ENCODE peak calls at places on chromosome 1, in nine cellular contexts. One of them, this sample, is unnamed.

GRCh38 chr1:913491-914252 is 10.1 kb upstream of the SAMD11 start:
- DNase-seq in right atrium auricular region: no peak
- DNase-seq in upper lobe of left lung: no peak
- DNase-seq in heart right ventricle: no peak
- DNase-seq in heart left ventricle: no peak
- DNase-seq in coronary artery: no peak
- DNase-seq in GM12878: no peak
- DNase-seq in tibial artery: peak
- DNase-seq in AG04450: no peak
- DNase-seq in this sample: no peak

GRCh38 chr1:179425186-179425585 is 59.4 kb downstream of the AXDND1 start:
- DNase-seq in right atrium auricular region: no peak
- DNase-seq in upper lobe of left lung: no peak
- DNase-seq in heart right ventricle: no peak
- DNase-seq in heart left ventricle: no peak
- DNase-seq in coronary artery: no peak
- DNase-seq in GM12878: no peak
- DNase-seq in tibial artery: no peak
- DNase-seq in AG04450: no peak
- DNase-seq in this sample: no peak

GRCh38 chr1:209768354-209768774 is 12.5 kb downstream of the TRAF3IP3 start:
- DNase-seq in right atrium auricular region: no peak
- DNase-seq in upper lobe of left lung: peak
- DNase-seq in heart right ventricle: no peak
- DNase-seq in heart left ventricle: no peak
- DNase-seq in coronary artery: no peak
- DNase-seq in GM12878: peak
- DNase-seq in tibial artery: no peak
- DNase-seq in AG04450: no peak
- DNase-seq in this sample: no peak

GRCh38 chr1:216389774-216390173 is 33.5 kb downstream of the USH2A start:
- DNase-seq in right atrium auricular region: no peak
- DNase-seq in upper lobe of left lung: no peak
- DNase-seq in heart right ventricle: no peak
- DNase-seq in heart left ventricle: no peak
- DNase-seq in coronary artery: no peak
- DNase-seq in GM12878: no peak
- DNase-seq in tibial artery: no peak
- DNase-seq in AG04450: no peak
- DNase-seq in this sample: no peak

GRCh38 chr1:906532-907420 is 16.9 kb upstream of the SAMD11 start:
- DNase-seq in right atrium auricular region: peak
- DNase-seq in upper lobe of left lung: peak
- DNase-seq in heart right ventricle: peak
- DNase-seq in heart left ventricle: peak
- DNase-seq in coronary artery: peak
- DNase-seq in GM12878: no peak
- DNase-seq in tibial artery: peak
- DNase-seq in AG04450: no peak
- DNase-seq in this sample: peak

GRCh38 chr1:159473335-159473734 is 33.8 kb downstream of the OR10J1 start:
- DNase-seq in right atrium auricular region: no peak
- DNase-seq in upper lobe of left lung: no peak
- DNase-seq in heart right ventricle: no peak
- DNase-seq in heart left ventricle: no peak
- DNase-seq in coronary artery: no peak
- DNase-seq in GM12878: no peak
- DNase-seq in tibial artery: no peak
- DNase-seq in AG04450: no peak
- DNase-seq in this sample: no peak

GRCh38 chr1:168467452-168467851 is 76.3 kb downstream of the XCL2 start:
- DNase-seq in right atrium auricular region: no peak
- DNase-seq in upper lobe of left lung: no peak
- DNase-seq in heart right ventricle: no peak
- DNase-seq in heart left ventricle: no peak
- DNase-seq in coronary artery: no peak
- DNase-seq in GM12878: peak
- DNase-seq in tibial artery: no peak
- DNase-seq in AG04450: no peak
- DNase-seq in this sample: no peak

GRCh38 chr1:41838266-41838665 is 80.5 kb downstream of the HIVEP3 start:
- DNase-seq in right atrium auricular region: no peak
- DNase-seq in upper lobe of left lung: no peak
- DNase-seq in heart right ventricle: no peak
- DNase-seq in heart left ventricle: no peak
- DNase-seq in coronary artery: no peak
- DNase-seq in GM12878: no peak
- DNase-seq in tibial artery: no peak
- DNase-seq in AG04450: no peak
- DNase-seq in this sample: no peak

GRCh38 chr1:233477359-233477758 is 136.5 kb upstream of the KCNK1 start:
- DNase-seq in right atrium auricular region: no peak
- DNase-seq in upper lobe of left lung: no peak
- DNase-seq in heart right ventricle: no peak
- DNase-seq in heart left ventricle: no peak
- DNase-seq in coronary artery: no peak
- DNase-seq in GM12878: no peak
- DNase-seq in tibial artery: no peak
- DNase-seq in AG04450: no peak
- DNase-seq in this sample: no peak

DNA sequence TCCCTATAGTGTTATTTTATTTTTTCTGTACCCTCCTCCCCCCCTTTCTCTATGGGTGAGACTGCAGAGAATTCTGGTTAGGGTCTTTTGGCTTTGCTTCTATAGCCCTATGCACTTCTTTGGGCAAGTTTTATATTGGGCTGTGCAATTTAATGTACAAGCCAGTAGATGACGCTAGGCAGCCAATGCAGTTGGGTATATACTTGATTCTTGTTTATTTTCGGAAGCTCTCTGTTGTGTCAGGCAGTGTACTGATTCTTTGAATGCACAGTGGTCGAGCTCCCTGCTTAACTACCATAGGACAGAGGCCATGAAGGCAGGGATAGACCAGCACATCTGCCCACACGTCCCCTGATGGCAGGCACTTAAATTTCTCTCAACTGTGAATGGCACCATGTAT is 34.1 kb upstream of the GPR52 start:
- DNase-seq in right atrium auricular region: no peak
- DNase-seq in upper lobe of left lung: no peak
- DNase-seq in heart right ventricle: no peak
- DNase-seq in heart left ventricle: no peak
- DNase-seq in coronary artery: no peak
- DNase-seq in GM12878: no peak
- DNase-seq in tibial artery: no peak
- DNase-seq in AG04450: no peak
- DNase-seq in this sample: peak
- TF ChIP-seq CTCF in right atrium auricular region: no peak
- TF ChIP-seq CTCF in upper lobe of left lung: no peak
- TF ChIP-seq CTCF in heart right ventricle: peak
- TF ChIP-seq CTCF in heart left ventricle: peak
- TF ChIP-seq CTCF in coronary artery: no peak
- TF ChIP-seq CTCF in GM12878: no peak
- TF ChIP-seq CTCF in tibial artery: no peak
- TF ChIP-seq CTCF in AG04450: peak
- TF ChIP-seq CTCF in this sample: peak

GRCh38 chr1:235330918-235331285 is 2.5 kb downstream of the GGPS1 start:
- DNase-seq in right atrium auricular region: no peak
- DNase-seq in upper lobe of left lung: no peak
- DNase-seq in heart right ventricle: no peak
- DNase-seq in heart left ventricle: no peak
- DNase-seq in coronary artery: no peak
- DNase-seq in GM12878: no peak
- DNase-seq in tibial artery: no peak
- DNase-seq in AG04450: no peak
- DNase-seq in this sample: no peak
- H3K4me3 ChIP-seq in right atrium auricular region: no peak
- H3K4me3 ChIP-seq in upper lobe of left lung: no peak
- H3K4me3 ChIP-seq in heart right ventricle: no peak
- H3K4me3 ChIP-seq in heart left ventricle: no peak
- H3K4me3 ChIP-seq in coronary artery: no peak
- H3K4me3 ChIP-seq in GM12878: peak
- H3K4me3 ChIP-seq in tibial artery: no peak
- H3K4me3 ChIP-seq in AG04450: no peak
- H3K4me3 ChIP-seq in this sample: peak

GRCh38 chr1:56506314-56506743 is 73.0 kb downstream of the PLPP3 start:
- DNase-seq in right atrium auricular region: no peak
- DNase-seq in upper lobe of left lung: peak
- DNase-seq in heart right ventricle: no peak
- DNase-seq in heart left ventricle: peak
- DNase-seq in coronary artery: no peak
- DNase-seq in GM12878: no peak
- DNase-seq in tibial artery: no peak
- DNase-seq in AG04450: no peak
- DNase-seq in this sample: no peak
- TF ChIP-seq CTCF in right atrium auricular region: no peak
- TF ChIP-seq CTCF in upper lobe of left lung: no peak
- TF ChIP-seq CTCF in heart right ventricle: no peak
- TF ChIP-seq CTCF in heart left ventricle: no peak
- TF ChIP-seq CTCF in coronary artery: no peak
- TF ChIP-seq CTCF in GM12878: no peak
- TF ChIP-seq CTCF in tibial artery: no peak
- TF ChIP-seq CTCF in AG04450: no peak
- TF ChIP-seq CTCF in this sample: no peak

GRCh38 chr1:110318046-110318445 is 21.1 kb upstream of the RBM15 start:
- DNase-seq in right atrium auricular region: no peak
- DNase-seq in upper lobe of left lung: no peak
- DNase-seq in heart right ventricle: no peak
- DNase-seq in heart left ventricle: no peak
- DNase-seq in coronary artery: no peak
- DNase-seq in GM12878: no peak
- DNase-seq in tibial artery: no peak
- DNase-seq in AG04450: no peak
- DNase-seq in this sample: no peak

GRCh38 chr1:110321846-110322245 is 17.3 kb upstream of the RBM15 start:
- DNase-seq in right atrium auricular region: no peak
- DNase-seq in upper lobe of left lung: no peak
- DNase-seq in heart right ventricle: no peak
- DNase-seq in heart left ventricle: no peak
- DNase-seq in coronary artery: no peak
- DNase-seq in GM12878: no peak
- DNase-seq in tibial artery: no peak
- DNase-seq in AG04450: no peak
- DNase-seq in this sample: no peak

GRCh38 chr1:110321045-110321444 is 18.1 kb upstream of the RBM15 start:
- DNase-seq in right atrium auricular region: no peak
- DNase-seq in upper lobe of left lung: no peak
- DNase-seq in heart right ventricle: no peak
- DNase-seq in heart left ventricle: no peak
- DNase-seq in coronary artery: no peak
- DNase-seq in GM12878: no peak
- DNase-seq in tibial artery: no peak
- DNase-seq in AG04450: no peak
- DNase-seq in this sample: no peak

GRCh38 chr1:110320168-110320518 is 19.0 kb upstream of the RBM15 start:
- DNase-seq in right atrium auricular region: no peak
- DNase-seq in upper lobe of left lung: no peak
- DNase-seq in heart right ventricle: no peak
- DNase-seq in heart left ventricle: no peak
- DNase-seq in coronary artery: no peak
- DNase-seq in GM12878: no peak
- DNase-seq in tibial artery: no peak
- DNase-seq in AG04450: no peak
- DNase-seq in this sample: no peak

GRCh38 chr1:110319332-110320167 is 19.6 kb upstream of the RBM15 start:
- DNase-seq in right atrium auricular region: no peak
- DNase-seq in upper lobe of left lung: no peak
- DNase-seq in heart right ventricle: no peak
- DNase-seq in heart left ventricle: no peak
- DNase-seq in coronary artery: no peak
- DNase-seq in GM12878: no peak
- DNase-seq in tibial artery: no peak
- DNase-seq in AG04450: no peak
- DNase-seq in this sample: no peak
- H3K4me3 ChIP-seq in right atrium auricular region: no peak
- H3K4me3 ChIP-seq in upper lobe of left lung: no peak
- H3K4me3 ChIP-seq in heart right ventricle: no peak
- H3K4me3 ChIP-seq in heart left ventricle: no peak
- H3K4me3 ChIP-seq in coronary artery: no peak
- H3K4me3 ChIP-seq in GM12878: no peak
- H3K4me3 ChIP-seq in tibial artery: no peak
- H3K4me3 ChIP-seq in AG04450: no peak
- H3K4me3 ChIP-seq in this sample: no peak

GRCh38 chr1:184691719-184692324 is 62.8 kb downstream of the EDEM3 start:
- DNase-seq in right atrium auricular region: no peak
- DNase-seq in upper lobe of left lung: no peak
- DNase-seq in heart right ventricle: no peak
- DNase-seq in heart left ventricle: no peak
- DNase-seq in coronary artery: no peak
- DNase-seq in GM12878: no peak
- DNase-seq in tibial artery: no peak
- DNase-seq in AG04450: peak
- DNase-seq in this sample: peak
- TF ChIP-seq CTCF in right atrium auricular region: peak
- TF ChIP-seq CTCF in upper lobe of left lung: peak
- TF ChIP-seq CTCF in heart right ventricle: peak
- TF ChIP-seq CTCF in heart left ventricle: peak
- TF ChIP-seq CTCF in coronary artery: peak
- TF ChIP-seq CTCF in GM12878: peak
- TF ChIP-seq CTCF in tibial artery: peak
- TF ChIP-seq CTCF in AG04450: peak
- TF ChIP-seq CTCF in this sample: peak

DNA sequence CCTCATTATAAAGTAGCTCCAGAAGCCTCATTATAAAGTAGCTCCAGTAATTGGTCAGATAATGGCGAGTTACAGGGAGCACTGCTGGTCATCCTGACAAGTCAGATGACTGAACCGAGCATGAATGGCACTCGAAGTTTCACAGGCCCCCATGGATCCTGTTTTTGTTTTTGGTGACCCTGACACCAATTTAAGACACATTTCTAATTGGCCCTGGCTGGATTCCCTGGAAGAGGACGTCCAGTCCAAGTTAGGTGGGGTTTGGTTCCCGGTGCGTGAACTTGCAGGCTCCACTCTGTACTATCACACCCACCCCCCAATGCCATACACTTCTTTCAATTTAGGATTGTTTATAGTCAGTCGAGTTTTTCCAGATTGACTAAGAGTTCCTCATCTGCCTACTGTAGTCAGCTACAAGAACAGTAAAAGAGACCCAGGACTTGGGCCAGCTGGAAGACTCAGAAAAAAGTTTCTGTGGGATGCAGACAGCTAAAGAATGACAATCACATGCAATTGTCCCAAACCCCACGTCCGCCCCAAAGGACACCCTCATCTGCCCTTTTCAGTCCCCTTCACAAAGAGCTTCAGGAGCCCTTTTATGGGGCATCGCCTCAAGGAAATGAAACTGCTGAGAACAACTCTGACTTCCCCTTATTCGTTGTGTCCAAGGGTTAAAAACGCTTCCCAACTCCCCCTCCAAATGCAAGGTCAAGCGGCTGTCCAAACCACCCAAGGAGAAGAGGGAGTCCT is 2.7 kb downstream of the DHRS3 start:
- DNase-seq in right atrium auricular region: no peak
- DNase-seq in upper lobe of left lung: no peak
- DNase-seq in heart right ventricle: no peak
- DNase-seq in heart left ventricle: no peak
- DNase-seq in coronary artery: no peak
- DNase-seq in GM12878: no peak
- DNase-seq in tibial artery: no peak
- DNase-seq in AG04450: no peak
- DNase-seq in this sample: peak
- H3K4me3 ChIP-seq in right atrium auricular region: peak
- H3K4me3 ChIP-seq in upper lobe of left lung: peak
- H3K4me3 ChIP-seq in heart right ventricle: peak
- H3K4me3 ChIP-seq in heart left ventricle: peak
- H3K4me3 ChIP-seq in coronary artery: peak
- H3K4me3 ChIP-seq in GM12878: no peak
- H3K4me3 ChIP-seq in tibial artery: peak
- H3K4me3 ChIP-seq in AG04450: peak
- H3K4me3 ChIP-seq in this sample: peak